ENCODE peak calls at places on chromosomes 13 and 19, in six cellular contexts. F, R, I, V, J and P are unnamed samples.

GRCh38 chr19:51799998-51800848 is 5.3 kb downstream of the FPR3 start:
- DNase-seq in F (peak), R (no peak), I (no peak), V (peak), J (no peak), P (no peak)

GRCh38 chr13:40806241-40806640 is 16.8 kb downstream of the SLC25A15 start:
- DNase-seq in F (no peak), R (no peak), I (no peak), V (no peak), J (no peak), P (no peak)

GRCh38 chr13:97434417-97435296 is 688 bp downstream of the RAP2A start:
- DNase-seq in F (peak), R (no peak), I (peak), V (peak), J (peak), P (no peak)

GRCh38 chr13:20391597-20392452 is 133.8 kb downstream of the CRYL1 start:
- DNase-seq in F (peak), R (no peak), I (no peak), V (peak), J (no peak), P (no peak)

GRCh38 chr19:48551437-48552302 is at the start of gene SULT2B1:
- DNase-seq in F (no peak), R (no peak), I (no peak), V (peak), J (no peak), P (no peak)

GRCh38 chr19:13082192-13083007 is 20.3 kb downstream of the LYL1 start:
- DNase-seq in F (peak), R (no peak), I (no peak), V (no peak), J (peak), P (no peak)

GRCh38 chr13:33817513-33817842 is 471 bp upstream of the RFC3 start:
- DNase-seq in F (no peak), R (peak), I (no peak), V (no peak), J (no peak), P (no peak)

GRCh38 chr13:40381935-40382764 is 284.3 kb downstream of the FOXO1 start:
- DNase-seq in F (no peak), R (no peak), I (no peak), V (no peak), J (no peak), P (no peak)

GRCh38 chr13:83515267-83515666 is 367.0 kb downstream of the SLITRK1 start:
- DNase-seq in F (no peak), R (no peak), I (peak), V (no peak), J (no peak), P (no peak)

GRCh38 chr13:80262051-80262695 is 78.8 kb downstream of the SPRY2 start:
- DNase-seq in F (no peak), R (no peak), I (no peak), V (no peak), J (no peak), P (no peak)

GRCh38 chr19:14091086-14091884 is 734 bp upstream of the SAMD1 start:
- DNase-seq in F (peak), R (no peak), I (peak), V (peak), J (peak), P (peak)

GRCh38 chr13:54004026-54004699 is 975.5 kb downstream of the OLFM4 start:
- DNase-seq in F (no peak), R (no peak), I (no peak), V (no peak), J (no peak), P (no peak)

GRCh38 chr19:51122112-51122981 is 2.4 kb upstream of the SIGLEC9 start:
- DNase-seq in F (no peak), R (no peak), I (no peak), V (no peak), J (no peak), P (no peak)

GRCh38 chr19:10892256-10892655 is 20.9 kb downstream of the CARM1 start:
- DNase-seq in F (no peak), R (no peak), I (no peak), V (no peak), J (peak), P (no peak)

GRCh38 chr19:15702590-15702930 is 25.3 kb upstream of the OR10H2 start:
- DNase-seq in F (peak), R (no peak), I (no peak), V (peak), J (no peak), P (no peak)

GRCh38 chr13:74052402-74052928 is 81.7 kb downstream of the KLF12 start:
- DNase-seq in F (no peak), R (no peak), I (no peak), V (no peak), J (no peak), P (no peak)

GRCh38 chr13:78600317-78600899 is 2.9 kb downstream of the POU4F1 start:
- DNase-seq in F (no peak), R (no peak), I (no peak), V (no peak), J (no peak), P (no peak)

GRCh38 chr13:20429682-20430081 is 96.0 kb downstream of the CRYL1 start:
- DNase-seq in F (no peak), R (no peak), I (no peak), V (no peak), J (no peak), P (no peak)

GRCh38 chr13:40388617-40389016 is 277.8 kb downstream of the FOXO1 start:
- DNase-seq in F (no peak), R (no peak), I (peak), V (peak), J (no peak), P (peak)

GRCh38 chr19:18657590-18658365 is 20.9 kb downstream of the KLHL26 start:
- DNase-seq in F (no peak), R (peak), I (no peak), V (no peak), J (no peak), P (peak)

GRCh38 chr13:33244210-33244906 is 41.2 kb downstream of the STARD13 start:
- DNase-seq in F (no peak), R (no peak), I (no peak), V (no peak), J (no peak), P (no peak)

GRCh38 chr13:60095300-60095699 is 68.4 kb downstream of the DIAPH3 start:
- DNase-seq in F (peak), R (no peak), I (no peak), V (no peak), J (no peak), P (no peak)

GRCh38 chr19:52520013-52520412 is 7.5 kb upstream of the ZNF808 start:
- DNase-seq in F (no peak), R (no peak), I (no peak), V (no peak), J (no peak), P (no peak)

GRCh38 chr13:99228737-99229691 is 28.4 kb downstream of the UBAC2 start:
- DNase-seq in F (no peak), R (no peak), I (peak), V (no peak), J (no peak), P (peak)

GRCh38 chr13:20415288-20415644 is 110.4 kb downstream of the CRYL1 start:
- DNase-seq in F (no peak), R (no peak), I (no peak), V (no peak), J (no peak), P (no peak)